ENCODE peak calls at places on chromosomes 12 and 14, in ten cellular contexts. Y is fibroblast of lung, Z is A673, O is astrocyte, K is mammary epithelial cell, H is neural progenitor cell, X is HepG2, R is K562, V is HCT116, S is PC-3. J is an unnamed sample. For H3K36me3, the result is how much of the 10 kb centered on the place peaks cover.

GRCh38 chr14:102206901-102207300 is 67.2 kb downstream of the WDR20 start:
- DNase-seq in Y (no peak), Z (no peak), O (no peak), K (no peak), H (peak), X (no peak), R (no peak), V (no peak), S (no peak), J (no peak)

GRCh38 chr14:81594012-81594411 is 60.4 kb upstream of the SEL1L start:
- DNase-seq in Y (no peak), Z (peak), O (no peak), K (no peak), H (peak), X (peak), R (no peak), V (no peak), S (no peak), J (no peak)

GRCh38 chr12:57632898-57633825 is at the start of gene B4GALNT1:
- DNase-seq in Y (peak), Z (peak), O (no peak), K (peak), H (peak), X (no peak), R (peak), V (peak), S (peak), J (no peak)

GRCh38 chr14:52175982-52176502 is 91.5 kb upstream of the PTGDR start:
- DNase-seq in Y (no peak), Z (no peak), O (no peak), K (no peak), H (no peak), X (no peak), R (no peak), V (no peak), S (no peak), J (no peak)

GRCh38 chr14:101173698-101174521 is 270.4 kb upstream of the RTL1 start:
- DNase-seq in Y (no peak), Z (no peak), O (no peak), K (no peak), H (no peak), X (no peak), R (no peak), V (no peak), S (no peak), J (no peak)

GRCh38 chr14:99667045-99667444 is 17.1 kb upstream of the CYP46A1 start:
- DNase-seq in Y (no peak), Z (no peak), O (no peak), K (no peak), H (no peak), X (no peak), R (no peak), V (no peak), S (no peak), J (no peak)

GRCh38 chr12:95815635-95816212 is 25.2 kb upstream of the NTN4 start:
- DNase-seq in Y (peak), Z (peak), O (peak), K (peak), H (no peak), X (peak), R (no peak), V (no peak), S (peak), J (no peak)

GRCh38 chr12:111570090-111570961 is 28.8 kb downstream of the ATXN2 start:
- DNase-seq in Y (peak), Z (peak), O (peak), K (peak), H (no peak), X (no peak), R (peak), V (peak), S (peak), J (peak)

GRCh38 chr12:3533703-3534386 is 42.8 kb downstream of the PRMT8 start:
- DNase-seq in Y (peak), Z (peak), O (no peak), K (no peak), H (peak), X (no peak), R (no peak), V (no peak), S (peak), J (no peak)

GRCh38 chr14:51394391-51394790 is 154.3 kb downstream of the TMX1 start:
- DNase-seq in Y (peak), Z (no peak), O (no peak), K (no peak), H (no peak), X (no peak), R (no peak), V (no peak), S (no peak), J (no peak)

GRCh38 chr14:55221968-55222367 is 30.6 kb upstream of the DLGAP5 start:
- DNase-seq in Y (no peak), Z (no peak), O (no peak), K (peak), H (no peak), X (no peak), R (no peak), V (no peak), S (peak), J (no peak)

GRCh38 chr12:70660620-70661219 is 23.5 kb upstream of the PTPRB start:
- DNase-seq in Y (peak), Z (no peak), O (peak), K (peak), H (no peak), X (no peak), R (peak), V (peak), S (peak), J (peak)

GRCh38 chr12:3236345-3237153 is 159.4 kb downstream of the TSPAN9 start:
- DNase-seq in Y (peak), Z (peak), O (peak), K (peak), H (peak), X (peak), R (peak), V (peak), S (peak), J (no peak)

GRCh38 chr12:54417712-54418440 is 1.2 kb downstream of the ITGA5 start:
- DNase-seq in Y (no peak), Z (no peak), O (no peak), K (no peak), H (peak), X (no peak), R (peak), V (no peak), S (no peak), J (no peak)

GRCh38 chr12:54420766-54421144 is 1.7 kb upstream of the ITGA5 start:
- DNase-seq in Y (no peak), Z (no peak), O (no peak), K (no peak), H (no peak), X (no peak), R (no peak), V (no peak), S (no peak), J (no peak)

GRCh38 chr12:54416908-54417603 is 2.0 kb downstream of the ITGA5 start:
- DNase-seq in Y (peak), Z (no peak), O (no peak), K (no peak), H (no peak), X (no peak), R (peak), V (no peak), S (no peak), J (no peak)

GRCh38 chr12:54419088-54419887 is at the start of gene ITGA5:
- DNase-seq in Y (peak), Z (peak), O (peak), K (peak), H (peak), X (no peak), R (peak), V (peak), S (peak), J (no peak)

GRCh38 chr12:54418441-54419087 is 502 bp downstream of the ITGA5 start:
- DNase-seq in Y (no peak), Z (no peak), O (no peak), K (no peak), H (no peak), X (no peak), R (peak), V (no peak), S (no peak), J (no peak)
- TF ChIP-seq EZH2 in Y (no peak), Z (no peak), O (no peak), K (no peak), H (peak), X (no peak), R (no peak), V (no peak), S (no peak), J (no peak)

DNA sequence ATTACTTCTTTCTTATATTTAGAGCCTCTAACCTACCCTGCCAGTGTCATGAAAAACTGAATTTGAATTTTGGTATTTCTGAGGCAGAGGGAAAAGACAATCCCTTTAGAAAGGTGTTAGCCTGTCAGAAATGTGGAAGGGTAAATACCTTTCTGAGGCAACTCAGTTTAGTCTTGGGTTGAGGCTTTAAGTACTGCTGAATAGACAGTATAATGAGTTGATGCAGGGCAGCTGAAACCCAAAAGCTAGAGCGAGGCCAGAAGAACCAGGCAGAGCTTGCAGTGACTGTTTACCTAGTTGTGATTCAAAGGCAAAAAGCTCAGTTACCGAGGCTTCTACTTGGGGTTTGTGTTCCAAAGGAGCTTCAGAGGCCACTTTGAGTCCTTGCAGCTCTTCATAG is 18.7 kb downstream of the ZC2HC1C start:
- DNase-seq in Y (no peak), Z (no peak), O (no peak), K (no peak), H (peak), X (no peak), R (no peak), V (no peak), S (no peak), J (no peak)
- H3K36me3 ChIP-seq in Y (under half), Z (under half), O (under half), K (under half), H (under half), X (under half), R (under half), V (under half), S (under half), J (under half)

GRCh38 chr12:1474059-1474537 is 120.3 kb downstream of the FBXL14 start:
- DNase-seq in Y (peak), Z (peak), O (peak), K (peak), H (no peak), X (peak), R (no peak), V (peak), S (peak), J (peak)
- TF ChIP-seq CTCF in Y (no peak), Z (no peak), O (no peak), K (no peak), H (no peak), X (no peak), R (no peak), V (no peak), S (no peak), J (no peak)

GRCh38 chr14:105486333-105486973 is at the start of gene CRIP1:
- DNase-seq in Y (no peak), Z (no peak), O (no peak), K (no peak), H (no peak), X (no peak), R (no peak), V (no peak), S (no peak), J (no peak)
- TF ChIP-seq EZH2 in Y (peak), Z (no peak), O (peak), K (no peak), H (peak), X (no peak), R (no peak), V (no peak), S (no peak), J (peak)

DNA sequence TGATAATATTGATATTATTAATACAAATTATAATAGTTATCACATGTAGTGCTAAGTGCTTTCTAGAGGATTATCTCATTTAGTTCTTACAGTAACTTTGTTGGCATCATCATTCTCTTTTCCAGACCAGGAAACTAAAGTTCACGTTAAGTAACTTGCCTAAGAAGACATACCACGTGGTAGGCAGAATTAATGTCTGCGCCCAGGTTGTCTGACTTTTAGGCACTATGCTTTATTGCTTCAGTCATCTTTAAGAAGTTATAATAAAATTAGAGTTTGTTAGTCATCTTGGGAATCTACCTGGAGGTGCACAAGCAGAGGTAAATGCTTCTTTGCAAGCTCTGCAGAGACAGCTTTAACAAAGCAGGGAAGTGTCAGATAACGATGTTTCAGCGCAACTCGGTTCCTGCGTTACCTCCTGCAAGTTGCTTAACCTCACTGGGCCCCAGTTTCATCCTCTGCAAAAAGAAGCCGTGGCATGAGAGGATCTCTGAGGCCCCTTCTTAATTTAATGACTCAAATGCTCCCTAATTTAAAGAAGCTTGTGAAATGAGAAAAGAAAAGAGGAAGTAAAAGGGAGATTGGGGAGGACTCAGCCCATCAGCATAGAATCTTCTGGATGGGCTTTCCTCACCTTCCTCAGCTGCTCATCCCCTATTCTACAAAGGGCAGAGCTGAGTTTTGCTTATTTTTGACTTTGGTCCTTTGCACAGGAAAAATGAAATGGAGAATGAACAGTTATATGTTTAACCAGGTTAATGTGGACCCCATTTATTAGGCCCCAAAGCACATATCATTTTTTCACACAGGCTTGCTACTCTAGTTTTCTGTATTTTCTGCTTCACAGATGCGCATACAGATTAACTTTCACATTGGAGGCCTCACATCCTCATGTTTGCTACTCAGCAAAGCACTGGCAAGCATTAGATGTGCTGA is 5.3 kb downstream of the ARHGDIB start:
- DNase-seq in Y (no peak), Z (no peak), O (no peak), K (no peak), H (no peak), X (no peak), R (no peak), V (no peak), S (no peak), J (no peak)
- H3K36me3 ChIP-seq in Y (under half), Z (under half), O (under half), K (under half), H (under half), X (under half), R (under half), V (under half), S (under half), J (under half)

GRCh38 chr14:92880851-92881250 is 42.1 kb upstream of the CHGA start:
- DNase-seq in Y (peak), Z (peak), O (peak), K (peak), H (peak), X (peak), R (no peak), V (peak), S (peak), J (no peak)
- TF ChIP-seq CTCF in Y (peak), Z (peak), O (peak), K (peak), H (peak), X (peak), R (peak), V (peak), S (peak), J (peak)

J was measured in keratinocyte.